ENCODE peak calls at places on chromosomes 12 and 14, in six cellular contexts. V is substantia nigra; O is choroid plexus epithelial cell; B is coronary artery; F is stimulated activated naive CD8-positive, alpha-beta T cell treated with anti-CD3 and anti-CD28 coated beads, Interleukin-15, Interleukin-2, amounts not matched to agents 100 U/mL and 50 U/mL, for 24 hours; U is heart left ventricle. I is an unnamed sample.

GRCh38 chr12:117060236-117060926 is 38.8 kb downstream of the TESC start:
- DNase-seq in F (no peak), U (no peak), O (no peak), B (no peak), V (no peak), I (no peak)

GRCh38 chr14:82854851-82855250 is 1321.2 kb upstream of the SEL1L start:
- DNase-seq in O (no peak), B (no peak), V (no peak), F (no peak), U (no peak), I (no peak)

GRCh38 chr14:55077155-55077554 is 25.7 kb downstream of the MAPK1IP1L start:
- DNase-seq in B (no peak), U (no peak), F (no peak), V (no peak), O (peak; percentile 51), I (peak; percentile 71)

GRCh38 chr12:49944718-49945117 is 5.8 kb upstream of the AQP2 start:
- DNase-seq in F (no peak), V (no peak), B (no peak), U (no peak), O (no peak), I (no peak)

GRCh38 chr12:66393890-66394289 is 91.6 kb downstream of the HELB start:
- DNase-seq in O (no peak), F (no peak), B (no peak), V (no peak), U (no peak), I (peak; percentile 17)

GRCh38 chr12:100724071-100724470 is 70.5 kb upstream of the ANO4 start:
- DNase-seq in V (no peak), O (no peak), B (no peak), F (no peak), U (no peak), I (no peak)

GRCh38 chr12:109999983-110000505 is 814 bp downstream of the ANKRD13A start:
- DNase-seq in O (peak; percentile 49), F (no peak), V (no peak), B (no peak), U (no peak), I (peak; percentile 39)

GRCh38 chr12:2580821-2581220 is 213.9 kb upstream of the FKBP4 start:
- DNase-seq in F (no peak), V (no peak), B (no peak), O (peak; percentile 57), U (no peak), I (no peak)

GRCh38 chr14:32593290-32593942 is 264.3 kb downstream of the AKAP6 start:
- DNase-seq in U (no peak), F (no peak), O (peak; percentile 78), B (no peak), V (no peak), I (no peak)

GRCh38 chr12:46920503-46920902 is 94.7 kb upstream of the SLC38A4 start:
- DNase-seq in U (no peak), B (no peak), V (no peak), F (no peak), O (no peak), I (no peak)

GRCh38 chr14:70567791-70568190 is 32.7 kb downstream of the MED6 start:
- DNase-seq in U (no peak), B (no peak), O (peak; percentile 75), V (no peak), F (peak; percentile 7), I (no peak)

GRCh38 chr12:113781415-113782198 is 184.5 kb downstream of the RBM19 start:
- DNase-seq in F (no peak), B (no peak), U (no peak), V (no peak), O (no peak), I (no peak)

GRCh38 chr14:28773917-28774691 is 7.5 kb downstream of the FOXG1 start:
- DNase-seq in F (no peak), B (no peak), U (no peak), O (peak; percentile 60), V (peak; percentile 4), I (no peak)

GRCh38 chr12:74963867-74964331 is 245.7 kb downstream of the KCNC2 start:
- DNase-seq in B (no peak), U (no peak), V (no peak), F (no peak), O (no peak), I (no peak)

GRCh38 chr14:49895480-49895879 is 2.6 kb downstream of the ARF6 start:
- DNase-seq in U (no peak), V (no peak), B (no peak), F (no peak), O (no peak), I (peak; percentile 61)

GRCh38 chr12:117643971-117644370 is 282.5 kb upstream of the NOS1 start:
- DNase-seq in B (no peak), U (no peak), F (no peak), V (no peak), O (no peak), I (no peak)

GRCh38 chr14:31457665-31458659 is 656 bp upstream of the DTD2 start:
- DNase-seq in U (no peak), V (no peak), F (no peak), O (peak; percentile 57), B (no peak), I (peak; percentile 7)

GRCh38 chr14:68911594-68912227 is 67.4 kb downstream of the ACTN1 start:
- DNase-seq in F (peak; percentile 84), V (peak; percentile 61), B (no peak), O (peak; percentile 82), U (peak; percentile 66), I (peak; percentile 62)

GRCh38 chr14:22420598-22421186 is 168.3 kb downstream of the DAD1 start:
- DNase-seq in O (peak; percentile 50), B (no peak), U (no peak), F (no peak), V (no peak), I (no peak)

GRCh38 chr14:104267895-104268294 is 129.5 kb downstream of the KIF26A start:
- DNase-seq in O (no peak), B (no peak), F (peak; percentile 9), U (peak; percentile 11), V (no peak), I (no peak)

GRCh38 chr14:21880918-21881317 is 207.3 kb upstream of the OR4E1 start:
- DNase-seq in V (no peak), O (peak; percentile 23), B (no peak), F (no peak), U (no peak), I (no peak)

GRCh38 chr14:73713206-73713803 is 879 bp downstream of the PNMA1 start:
- DNase-seq in V (no peak), O (no peak), U (no peak), B (no peak), F (no peak), I (no peak)

GRCh38 chr12:47964102-47964723 is 817 bp downstream of the TMEM106C start:
- DNase-seq in B (no peak), V (no peak), O (peak; percentile 22), F (peak; percentile 36), U (no peak), I (no peak)

GRCh38 chr12:65878540-65878939 is 54.3 kb downstream of the HMGA2 start:
- DNase-seq in U (no peak), B (no peak), V (no peak), O (peak; percentile 64), F (no peak), I (no peak)

GRCh38 chr14:60651936-60652673 is 2.8 kb upstream of the SIX1 start:
- DNase-seq in V (no peak), O (no peak), B (no peak), U (no peak), F (peak; percentile 16), I (no peak)

GRCh38 chr14:77086017-77086727 is 11.9 kb upstream of the CIPC start:
- DNase-seq in U (no peak), B (no peak), V (no peak), F (no peak), O (peak; percentile 88), I (peak; percentile 11)

GRCh38 chr12:86230516-86231146 is 25.6 kb downstream of the MGAT4C start:
- DNase-seq in V (no peak), F (no peak), B (no peak), U (no peak), O (peak; percentile 64), I (no peak)

GRCh38 chr12:124036117-124037109 is 63.4 kb downstream of the ZNF664 start:
- DNase-seq in F (peak; percentile 39), B (no peak), U (no peak), O (peak; percentile 58), V (peak; percentile 36), I (peak; percentile 47)

GRCh38 chr14:100323121-100323941 is at the start of gene SLC25A47:
- DNase-seq in B (no peak), V (no peak), F (no peak), U (peak; percentile 15), O (no peak), I (no peak)

GRCh38 chr12:94091624-94092023 is 56.8 kb upstream of the PLXNC1 start:
- DNase-seq in V (no peak), B (no peak), U (no peak), F (no peak), O (no peak), I (no peak)

GRCh38 chr12:121925361-121925725 is 7.0 kb downstream of the CFAP251 start:
- DNase-seq in U (no peak), F (no peak), V (no peak), B (no peak), O (peak; percentile 73), I (no peak)

GRCh38 chr14:54572316-54572715 is 5.4 kb downstream of the SAMD4A start:
- DNase-seq in O (peak; percentile 63), V (no peak), B (no peak), U (no peak), F (peak; percentile 29), I (no peak)

GRCh38 chr12:75260316-75260715 is 50.7 kb upstream of the KCNC2 start:
- DNase-seq in V (no peak), F (no peak), B (no peak), O (peak; percentile 24), U (no peak), I (no peak)

GRCh38 chr14:60161176-60162107 is 3.8 kb downstream of the DHRS7 start:
- DNase-seq in F (no peak), O (peak; percentile 46), B (no peak), U (no peak), V (no peak), I (no peak)

GRCh38 chr12:53122961-53123468 is 19.7 kb downstream of the SOAT2 start:
- DNase-seq in U (no peak), O (no peak), B (peak; percentile 53), F (no peak), V (no peak), I (no peak)

GRCh38 chr12:113373966-113374365 is 15.6 kb downstream of the PLBD2 start:
- DNase-seq in U (no peak), F (no peak), O (no peak), V (no peak), B (no peak), I (no peak)

GRCh38 chr14:81301371-81301770 is 80.6 kb upstream of the GTF2A1 start:
- DNase-seq in B (no peak), F (no peak), U (no peak), V (no peak), O (no peak), I (no peak)

I was measured in CD4-positive, CD25-positive, alpha-beta regulatory T cell.